ENCODE peak calls at places on chromosomes 7 and 10, in eight cellular contexts. X is GM23338, C is heart left ventricle, Y is endodermal cell, J is HCT116, M is body of pancreas, U is foreskin keratinocyte, P is cardiac muscle cell. K is an unnamed sample.

GRCh38 chr10:13649844-13650520 is 63.2 kb downstream of the PRPF18 start:
- DNase-seq in Y (no peak), U (no peak), X (no peak), P (no peak), C (no peak), J (no peak), M (no peak), K (no peak)

GRCh38 chr7:46175221-46175620 is 254.1 kb upstream of the IGFBP3 start:
- DNase-seq in X (no peak), M (no peak), Y (no peak), C (no peak), J (no peak), P (no peak), U (no peak), K (no peak)

GRCh38 chr10:6348091-6348862 is 145.5 kb downstream of the PFKFB3 start:
- DNase-seq in U (no peak), C (peak), P (peak), Y (peak), J (no peak), X (no peak), M (peak), K (no peak)

GRCh38 chr7:16484453-16485158 is 19.1 kb upstream of the SOSTDC1 start:
- DNase-seq in X (peak), Y (peak), U (peak), P (peak), J (peak), C (no peak), M (no peak), K (peak)

GRCh38 chr10:89079991-89080390 is 89.4 kb downstream of the FAS start:
- DNase-seq in U (no peak), J (no peak), C (no peak), Y (no peak), M (no peak), X (no peak), P (no peak), K (no peak)

GRCh38 chr10:102648889-102649752 is 4.8 kb downstream of the TRIM8 start:
- DNase-seq in C (no peak), Y (no peak), J (no peak), X (peak), M (peak), U (no peak), P (no peak), K (no peak)

GRCh38 chr7:15684834-15685233 is 1.6 kb downstream of the MEOX2 start:
- DNase-seq in X (peak), Y (peak), M (no peak), U (no peak), P (no peak), C (peak), J (no peak), K (no peak)

GRCh38 chr7:77453531-77453930 is 37.4 kb upstream of the GSAP start:
- DNase-seq in X (no peak), P (peak), J (no peak), Y (no peak), U (no peak), C (peak), M (no peak), K (no peak)

GRCh38 chr10:28991326-28991725 is 297.5 kb upstream of the LYZL1 start:
- DNase-seq in M (no peak), P (peak), C (peak), X (no peak), U (peak), J (peak), Y (peak), K (peak)

GRCh38 chr7:111895049-111895448 is 311.1 kb downstream of the DOCK4 start:
- DNase-seq in P (no peak), M (no peak), X (no peak), U (no peak), J (no peak), C (no peak), Y (no peak), K (no peak)

GRCh38 chr7:132435016-132435990 is 141.0 kb downstream of the PLXNA4 start:
- DNase-seq in Y (no peak), P (peak), U (no peak), M (no peak), X (peak), C (no peak), J (no peak), K (no peak)

GRCh38 chr10:84820121-84820520 is 491.7 kb downstream of the CCSER2 start:
- DNase-seq in U (no peak), Y (no peak), J (peak), X (no peak), M (no peak), P (no peak), C (no peak), K (no peak)
- TF ChIP-seq CTCF in U (peak), Y (no peak), J (peak), X (no peak), M (no peak), P (no peak), C (no peak), K (peak)

GRCh38 chr7:101871351-101871750 is 53.9 kb downstream of the CUX1 start:
- DNase-seq in Y (no peak), J (no peak), X (no peak), C (no peak), U (no peak), M (no peak), P (no peak), K (no peak)

GRCh38 chr7:101869901-101870290 is 52.5 kb downstream of the CUX1 start:
- DNase-seq in C (no peak), U (no peak), Y (no peak), X (no peak), P (no peak), M (no peak), J (no peak), K (no peak)

GRCh38 chr7:101869026-101869900 is 51.8 kb downstream of the CUX1 start:
- DNase-seq in M (no peak), U (no peak), J (no peak), X (peak), C (no peak), Y (peak), P (no peak), K (no peak)

GRCh38 chr7:101868191-101868950 is 50.9 kb downstream of the CUX1 start:
- DNase-seq in M (no peak), U (no peak), X (no peak), Y (no peak), C (no peak), P (no peak), J (no peak), K (no peak)

GRCh38 chr7:101870361-101871062 is 53.1 kb downstream of the CUX1 start:
- DNase-seq in M (peak), P (no peak), C (no peak), X (peak), Y (peak), U (peak), J (peak), K (peak)
- H3K27ac ChIP-seq in M (peak), P (peak), C (no peak), X (peak), Y (peak), U (peak), J (peak), K (peak)

DNA sequence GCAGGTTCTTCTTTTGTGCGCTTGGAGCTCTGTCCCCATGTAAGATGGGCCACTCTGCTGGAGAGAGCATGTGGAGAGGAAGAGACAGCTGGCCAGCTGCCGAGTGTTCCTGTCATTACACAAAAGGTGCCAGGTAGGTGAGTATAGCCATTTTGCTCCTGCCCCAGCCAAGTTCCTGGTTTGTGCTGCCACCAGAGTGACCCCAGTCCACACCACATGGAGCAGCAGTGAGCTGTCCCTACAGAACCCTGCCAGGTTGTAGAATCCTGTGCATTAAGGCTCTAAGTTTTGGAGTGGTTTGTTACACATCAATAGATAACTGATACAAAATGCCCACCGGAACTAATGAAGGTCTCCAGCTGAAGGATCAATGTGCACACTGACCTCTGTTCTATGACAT is 84.6 kb upstream of the GHITM start:
- DNase-seq in M (peak), U (no peak), Y (peak), X (peak), C (no peak), P (no peak), J (no peak), K (no peak)
- TF ChIP-seq CTCF in M (no peak), U (no peak), Y (peak), X (no peak), C (no peak), P (no peak), J (peak), K (no peak)

GRCh38 chr10:132792796-132793195 is 6.8 kb upstream of the NKX6-2 start:
- DNase-seq in X (no peak), M (no peak), P (no peak), J (no peak), C (no peak), Y (no peak), U (no peak), K (no peak)
- H3K27ac ChIP-seq in X (no peak), M (no peak), P (no peak), J (no peak), C (no peak), Y (no peak), U (no peak), K (no peak)

GRCh38 chr7:157474685-157475084 is 137.9 kb downstream of the DNAJB6 start:
- DNase-seq in M (no peak), C (no peak), P (peak), J (peak), U (no peak), Y (peak), X (peak), K (no peak)
- TF ChIP-seq CTCF in M (no peak), C (peak), P (no peak), J (peak), U (peak), Y (peak), X (peak), K (peak)

DNA sequence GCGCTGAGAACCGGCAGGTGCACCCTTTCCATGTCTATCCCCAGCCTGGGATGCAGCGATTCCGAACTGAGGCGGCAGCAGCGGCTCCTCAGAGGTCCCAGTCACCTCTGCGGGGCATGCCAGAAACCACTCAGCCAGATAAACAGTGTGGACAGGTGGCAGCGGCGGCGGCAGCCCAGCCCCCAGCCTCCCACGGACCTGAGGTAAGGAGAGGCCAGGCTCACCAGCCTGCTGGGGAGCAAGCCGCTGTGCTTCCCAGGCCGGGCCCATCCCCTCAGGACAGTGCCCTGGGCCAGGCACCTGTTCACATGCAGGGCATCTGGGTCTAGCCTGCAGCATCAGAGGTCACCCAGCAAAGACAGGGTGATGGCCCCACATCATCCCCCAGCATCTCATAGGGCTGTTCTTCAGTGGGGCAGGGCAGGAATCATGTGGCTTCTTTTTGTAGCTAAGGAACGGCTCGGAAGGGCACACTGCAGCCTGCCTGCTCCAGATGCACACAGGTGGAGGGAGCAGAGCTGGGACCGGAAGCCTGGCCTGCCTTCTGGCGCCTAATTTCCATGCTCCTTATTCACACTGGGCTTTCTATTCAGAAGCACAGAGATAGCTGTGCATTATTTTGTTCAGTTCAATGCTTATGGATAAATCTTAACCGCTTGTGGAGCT is 18.9 kb downstream of the BAG3 start:
- DNase-seq in M (peak), U (no peak), J (no peak), Y (no peak), P (no peak), X (no peak), C (no peak), K (no peak)
- H3K27ac ChIP-seq in M (no peak), U (no peak), J (no peak), Y (no peak), P (peak), X (no peak), C (peak), K (peak)

DNA sequence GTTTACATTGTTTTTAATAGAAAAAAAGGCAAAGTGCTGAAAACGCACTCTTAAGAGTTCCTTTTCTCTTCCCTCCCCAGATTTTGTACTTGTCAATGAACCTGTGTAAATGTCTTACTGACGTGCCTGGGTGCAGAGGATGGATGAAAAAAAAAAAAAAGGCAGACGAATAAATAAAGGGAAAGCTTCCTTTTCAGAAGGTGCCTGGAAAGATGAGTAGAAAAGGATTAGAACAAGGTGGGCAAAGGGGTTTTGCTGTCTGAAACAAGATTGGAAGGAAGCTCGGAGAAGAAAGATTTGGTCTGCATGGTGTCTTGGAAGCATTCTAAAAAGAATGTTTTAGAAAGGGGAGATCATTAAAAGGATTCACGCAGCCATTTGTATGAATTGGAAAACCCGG is 80.9 kb downstream of the PRTFDC1 start:
- DNase-seq in C (no peak), X (no peak), P (no peak), U (no peak), Y (no peak), J (no peak), M (no peak), K (no peak)
- TF ChIP-seq CTCF in C (no peak), X (no peak), P (no peak), U (no peak), Y (no peak), J (no peak), M (no peak), K (no peak)